ENCODE peak calls at places on chromosome 11, in four cellular contexts. D is H9, B is IMR-90, U is H1. R is an unnamed sample.

GRCh38 chr11:85823816-85824215 is 12.9 kb upstream of the SYTL2 start:
- DNase-seq in D (no peak), B (peak), U (no peak), R (no peak)

GRCh38 chr11:1632053-1632714 is 2.6 kb downstream of the KRTAP5-5 start:
- DNase-seq in D (no peak), B (no peak), U (no peak), R (no peak)

GRCh38 chr11:134069426-134069921 is 602 bp downstream of the JAM3 start:
- DNase-seq in D (no peak), B (peak), U (no peak), R (peak)

GRCh38 chr11:28835790-28836189 is 727.6 kb downstream of the METTL15 start:
- DNase-seq in D (no peak), B (peak), U (no peak), R (peak)

GRCh38 chr11:27239305-27239942 is 123.6 kb downstream of the CCDC34 start:
- DNase-seq in D (no peak), B (peak), U (no peak), R (no peak)

GRCh38 chr11:78657968-78658839 is 83.5 kb upstream of the NARS2 start:
- DNase-seq in D (no peak), B (no peak), U (peak), R (no peak)

GRCh38 chr11:93728792-93729128 is 12.5 kb downstream of the TAF1D start:
- DNase-seq in D (no peak), B (no peak), U (no peak), R (no peak)

GRCh38 chr11:61787928-61788491 is 4.4 kb downstream of the TMEM258 start:
- DNase-seq in D (peak), B (peak), U (peak), R (peak)

GRCh38 chr11:47863189-47863892 is 15.2 kb upstream of the NUP160 start:
- DNase-seq in D (no peak), B (peak), U (no peak), R (no peak)

GRCh38 chr11:71112990-71113389 is 139.4 kb downstream of the SHANK2 start:
- DNase-seq in D (no peak), B (no peak), U (peak), R (peak)

GRCh38 chr11:116215471-116216113 is 557.2 kb downstream of the BUD13 start:
- DNase-seq in D (peak), B (no peak), U (peak), R (peak)

GRCh38 chr11:46446343-46446751 is 54.8 kb upstream of the CHRM4 start:
- DNase-seq in D (no peak), B (peak), U (no peak), R (peak)

GRCh38 chr11:84655729-84656128 is 971.4 kb downstream of the DLG2 start:
- DNase-seq in D (no peak), B (no peak), U (no peak), R (no peak)

GRCh38 chr11:35354644-35355043 is 64.7 kb downstream of the SLC1A2 start:
- DNase-seq in D (no peak), B (peak), U (no peak), R (no peak)

GRCh38 chr11:108135845-108136599 is 14.7 kb downstream of the ACAT1 start:
- DNase-seq in D (no peak), B (peak), U (no peak), R (no peak)

GRCh38 chr11:69437001-69437875 is 44.2 kb upstream of the LINC01488 start:
- DNase-seq in D (peak), B (no peak), U (no peak), R (peak)

GRCh38 chr11:95715777-95716241 is 73.8 kb downstream of the FAM76B start:
- DNase-seq in D (no peak), B (no peak), U (no peak), R (no peak)

GRCh38 chr11:70569173-70569890 is 171.0 kb downstream of the CTTN start:
- DNase-seq in D (no peak), B (no peak), U (peak), R (no peak)

GRCh38 chr11:67404515-67405195 is 772 bp downstream of the TBC1D10C start:
- DNase-seq in D (no peak), B (no peak), U (no peak), R (no peak)

GRCh38 chr11:93073026-93073425 is 103.6 kb downstream of the MTNR1B start:
- DNase-seq in D (peak), B (no peak), U (peak), R (peak)

GRCh38 chr11:57321996-57322880 is 2.5 kb downstream of the TNKS1BP1 start:
- DNase-seq in D (peak), B (peak), U (peak), R (peak)

GRCh38 chr11:128902515-128903066 is 11.4 kb downstream of the KCNJ5 start:
- DNase-seq in D (no peak), B (peak), U (peak), R (peak)

GRCh38 chr11:27367881-27368280 is 4.9 kb upstream of the CCDC34 start:
- DNase-seq in D (no peak), B (no peak), U (no peak), R (no peak)

GRCh38 chr11:109421981-109422590 is at the start of gene C11orf87:
- DNase-seq in D (peak), B (no peak), U (peak), R (peak)

GRCh38 chr11:60345489-60345888 is 18.4 kb downstream of the MS4A6E start:
- DNase-seq in D (peak), B (no peak), U (peak), R (peak)

GRCh38 chr11:61725632-61726280 is 26.7 kb upstream of the MYRF start:
- DNase-seq in D (no peak), B (peak), U (no peak), R (no peak)

GRCh38 chr11:111395081-111395480 is 16.0 kb upstream of the POU2AF1 start:
- DNase-seq in D (no peak), B (no peak), U (no peak), R (peak)

GRCh38 chr11:120512727-120513435 is 1.3 kb downstream of the GRIK4 start:
- DNase-seq in D (no peak), B (no peak), U (no peak), R (no peak)

GRCh38 chr11:118921121-118921928 is 4.4 kb downstream of the BCL9L start:
- DNase-seq in D (peak), B (peak), U (peak), R (peak)

GRCh38 chr11:79794057-79794456 is 353.2 kb upstream of the TENM4 start:
- DNase-seq in D (no peak), B (no peak), U (no peak), R (peak)

GRCh38 chr11:7484645-7485044 is 661 bp upstream of the OLFML1 start:
- DNase-seq in D (no peak), B (no peak), U (no peak), R (peak)

GRCh38 chr11:93622043-93622442 is 39.4 kb upstream of the CEP295 start:
- DNase-seq in D (no peak), B (no peak), U (no peak), R (peak)

GRCh38 chr11:89327885-89328284 is 150.2 kb downstream of the TYR start:
- DNase-seq in D (no peak), B (no peak), U (no peak), R (peak)

GRCh38 chr11:34343686-34344085 is 14.1 kb downstream of the ABTB2 start:
- DNase-seq in D (no peak), B (no peak), U (no peak), R (no peak)

GRCh38 chr11:117907276-117908110 is 21.7 kb downstream of the TMPRSS13 start:
- DNase-seq in D (peak), B (peak), U (peak), R (peak)
- H2BK120ac ChIP-seq in D (no peak), B (no peak), U (no peak), R (no peak)

GRCh38 chr11:100561325-100561724 is 125.8 kb upstream of the ARHGAP42 start:
- DNase-seq in D (no peak), B (peak), U (no peak), R (no peak)

GRCh38 chr11:100557830-100558611 is 129.1 kb upstream of the ARHGAP42 start:
- DNase-seq in D (no peak), B (peak), U (no peak), R (no peak)

GRCh38 chr11:100562102-100562501 is 125.0 kb upstream of the ARHGAP42 start:
- DNase-seq in D (no peak), B (peak), U (no peak), R (no peak)

GRCh38 chr11:100560606-100561005 is 126.5 kb upstream of the ARHGAP42 start:
- DNase-seq in D (no peak), B (no peak), U (no peak), R (no peak)

GRCh38 chr11:100556781-100557180 is 130.3 kb upstream of the ARHGAP42 start:
- DNase-seq in D (no peak), B (no peak), U (no peak), R (no peak)
- H3K9ac ChIP-seq in D (no peak), B (no peak), U (no peak), R (no peak)

GRCh38 chr11:64763804-64764611 is 4.2 kb upstream of the PYGM start:
- DNase-seq in D (no peak), B (no peak), U (no peak), R (no peak)
- H3K56ac ChIP-seq in D (no peak), B (no peak), U (peak), R (no peak)

DNA sequence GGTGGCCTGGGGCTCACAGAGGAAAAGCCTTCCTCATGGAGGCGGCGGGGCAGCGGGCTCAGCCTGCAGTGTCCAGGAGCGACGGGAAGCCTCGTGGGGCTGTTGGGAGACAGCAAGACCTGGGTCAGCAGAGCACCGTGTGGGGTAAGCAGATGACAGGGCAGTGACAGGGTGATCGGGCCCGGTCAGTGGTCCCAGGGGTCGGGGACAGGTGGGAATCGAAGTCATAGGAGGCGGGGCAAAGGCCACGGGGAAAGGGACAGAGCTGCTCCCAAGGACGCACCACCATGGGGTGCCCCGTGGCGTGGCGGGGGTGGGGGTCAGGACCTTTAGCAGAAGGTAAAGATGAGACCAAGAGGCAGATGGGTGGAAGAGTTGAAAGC is 49.8 kb downstream of the CDKN1C start:
- DNase-seq in D (no peak), B (no peak), U (no peak), R (no peak)
- H2BK120ac ChIP-seq in D (no peak), B (no peak), U (no peak), R (no peak)

DNA sequence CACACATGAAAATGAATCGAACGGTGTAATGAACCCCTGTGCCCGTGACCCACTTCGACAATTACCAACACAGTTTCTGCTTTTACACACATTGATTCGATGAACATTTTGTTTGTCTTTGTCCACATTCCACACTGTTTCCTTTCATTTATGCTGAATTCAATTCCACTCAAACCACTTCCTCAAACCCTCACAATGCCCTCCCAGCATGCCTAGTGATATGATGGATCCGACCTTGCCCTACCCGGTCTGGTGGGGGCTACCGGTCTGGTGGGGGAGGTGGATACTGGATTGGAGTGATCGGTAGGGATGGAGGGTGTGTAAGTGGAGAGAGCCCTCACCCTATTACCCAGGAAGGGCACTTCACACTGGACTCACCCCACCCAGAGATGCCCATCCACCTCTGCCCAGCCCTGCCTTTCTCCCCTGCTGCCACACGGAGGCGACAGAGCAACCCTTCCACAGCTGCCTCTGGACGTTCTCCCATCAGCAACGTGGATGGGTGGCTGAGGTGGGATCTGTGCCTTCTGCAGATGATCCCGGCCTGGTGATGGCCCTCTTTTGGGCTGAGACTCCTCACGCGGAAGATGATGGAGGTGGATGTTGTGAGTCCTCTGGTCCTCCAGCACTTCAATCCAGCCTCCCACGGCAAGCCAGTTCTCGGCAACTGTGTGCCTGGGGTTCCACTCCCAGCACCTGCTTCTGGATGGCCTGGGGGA is 33.0 kb upstream of the P2RY2 start:
- DNase-seq in D (peak), B (peak), U (peak), R (peak)
- H3K9ac ChIP-seq in D (no peak), B (no peak), U (no peak), R (no peak)

DNA sequence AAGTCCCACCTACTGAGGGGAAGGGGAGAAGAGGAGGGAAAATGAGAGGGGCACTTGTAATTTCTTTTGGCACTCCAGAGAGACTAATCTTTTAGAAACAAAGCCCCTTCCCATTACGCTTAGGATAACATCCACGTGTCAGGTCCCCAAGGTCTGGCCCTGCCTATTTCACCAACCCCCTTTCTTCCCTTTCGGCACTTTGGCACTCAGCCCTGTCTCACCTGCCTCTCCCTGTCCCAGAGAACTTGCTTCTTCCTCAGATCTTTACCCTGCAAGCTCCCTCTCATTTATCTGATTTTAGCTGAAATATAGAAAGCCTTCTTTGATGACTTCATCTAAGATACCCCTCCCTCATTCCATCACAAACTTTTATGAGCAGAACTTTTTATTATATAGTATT is 55.5 kb downstream of the RASSF10 start:
- DNase-seq in D (no peak), B (no peak), U (no peak), R (no peak)
- H3K56ac ChIP-seq in D (no peak), B (no peak), U (no peak), R (no peak)

R was measured in mesendoderm.